ENCODE peak calls at places on chromosome 10, in four cellular contexts. One of them, this sample, is unnamed.

GRCh38 chr10:31700222-31700621 is 228.4 kb downstream of the ARHGAP12 start:
- DNase-seq in WERI-Rb-1: no peak
- DNase-seq in NCI-H1105 treated with DMSO at 0.1 percent for 48 hours: no peak
- DNase-seq in RCC 7860: no peak
- DNase-seq in this sample: no peak

GRCh38 chr10:33334839-33335549 is 527 bp upstream of the NRP1 start:
- DNase-seq in WERI-Rb-1: peak
- DNase-seq in NCI-H1105 treated with DMSO at 0.1 percent for 48 hours: peak
- DNase-seq in RCC 7860: peak
- DNase-seq in this sample: peak

GRCh38 chr10:30413996-30414576 is 19.9 kb upstream of the MAP3K8 start:
- DNase-seq in NCI-H1105 treated with DMSO at 0.1 percent for 48 hours: peak
- DNase-seq in RCC 7860: peak
- DNase-seq in WERI-Rb-1: no peak
- DNase-seq in this sample: peak

GRCh38 chr10:125521721-125522680 is 161.0 kb downstream of the TEX36 start:
- DNase-seq in NCI-H1105 treated with DMSO at 0.1 percent for 48 hours: no peak
- DNase-seq in WERI-Rb-1: peak
- DNase-seq in RCC 7860: no peak
- DNase-seq in this sample: peak

GRCh38 chr10:73494213-73494612 is 1.6 kb downstream of the PPP3CB start:
- DNase-seq in RCC 7860: no peak
- DNase-seq in NCI-H1105 treated with DMSO at 0.1 percent for 48 hours: no peak
- DNase-seq in WERI-Rb-1: no peak
- DNase-seq in this sample: no peak

GRCh38 chr10:21334891-21335696 is 190.4 kb downstream of the SKIDA1 start:
- DNase-seq in WERI-Rb-1: no peak
- DNase-seq in NCI-H1105 treated with DMSO at 0.1 percent for 48 hours: no peak
- DNase-seq in RCC 7860: peak
- DNase-seq in this sample: peak

GRCh38 chr10:24374134-24374915 is 165.4 kb downstream of the KIAA1217 start:
- DNase-seq in WERI-Rb-1: no peak
- DNase-seq in NCI-H1105 treated with DMSO at 0.1 percent for 48 hours: no peak
- DNase-seq in RCC 7860: no peak
- DNase-seq in this sample: no peak

GRCh38 chr10:14009315-14010082 is 321.2 kb downstream of the FRMD4A start:
- DNase-seq in WERI-Rb-1: no peak
- DNase-seq in NCI-H1105 treated with DMSO at 0.1 percent for 48 hours: peak
- DNase-seq in RCC 7860: no peak
- DNase-seq in this sample: no peak

GRCh38 chr10:15735766-15736165 is 16.0 kb upstream of the ITGA8 start:
- DNase-seq in RCC 7860: no peak
- DNase-seq in NCI-H1105 treated with DMSO at 0.1 percent for 48 hours: no peak
- DNase-seq in WERI-Rb-1: no peak
- DNase-seq in this sample: no peak

GRCh38 chr10:61662794-61663259 is at the start of gene CABCOCO1:
- DNase-seq in WERI-Rb-1: peak
- DNase-seq in RCC 7860: no peak
- DNase-seq in NCI-H1105 treated with DMSO at 0.1 percent for 48 hours: no peak
- DNase-seq in this sample: no peak

GRCh38 chr10:72085166-72085565 is 3.2 kb downstream of the SPOCK2 start:
- DNase-seq in NCI-H1105 treated with DMSO at 0.1 percent for 48 hours: no peak
- DNase-seq in RCC 7860: no peak
- DNase-seq in WERI-Rb-1: peak
- DNase-seq in this sample: no peak

GRCh38 chr10:77604063-77604462 is 33.5 kb downstream of the KCNMA1 start:
- DNase-seq in NCI-H1105 treated with DMSO at 0.1 percent for 48 hours: no peak
- DNase-seq in RCC 7860: no peak
- DNase-seq in WERI-Rb-1: no peak
- DNase-seq in this sample: no peak

GRCh38 chr10:127386606-127387327 is 162.3 kb upstream of the NPS start:
- DNase-seq in RCC 7860: no peak
- DNase-seq in NCI-H1105 treated with DMSO at 0.1 percent for 48 hours: no peak
- DNase-seq in WERI-Rb-1: no peak
- DNase-seq in this sample: no peak

GRCh38 chr10:114754445-114755320 is 66.9 kb upstream of the FHIP2A start:
- DNase-seq in WERI-Rb-1: no peak
- DNase-seq in NCI-H1105 treated with DMSO at 0.1 percent for 48 hours: no peak
- DNase-seq in RCC 7860: peak
- DNase-seq in this sample: peak

GRCh38 chr10:5551531-5552375 is 27.0 kb downstream of the CALML3 start:
- DNase-seq in RCC 7860: peak
- DNase-seq in WERI-Rb-1: no peak
- DNase-seq in NCI-H1105 treated with DMSO at 0.1 percent for 48 hours: no peak
- DNase-seq in this sample: peak

GRCh38 chr10:34124522-34125035 is 690.5 kb downstream of the PARD3 start:
- DNase-seq in NCI-H1105 treated with DMSO at 0.1 percent for 48 hours: peak
- DNase-seq in WERI-Rb-1: no peak
- DNase-seq in RCC 7860: peak
- DNase-seq in this sample: no peak

GRCh38 chr10:24674892-24675632 is 48.6 kb downstream of the ARHGAP21 start:
- DNase-seq in WERI-Rb-1: no peak
- DNase-seq in RCC 7860: no peak
- DNase-seq in NCI-H1105 treated with DMSO at 0.1 percent for 48 hours: no peak
- DNase-seq in this sample: no peak

GRCh38 chr10:127343831-127344230 is 147.4 kb upstream of the INSYN2A start:
- DNase-seq in NCI-H1105 treated with DMSO at 0.1 percent for 48 hours: no peak
- DNase-seq in RCC 7860: no peak
- DNase-seq in WERI-Rb-1: no peak
- DNase-seq in this sample: no peak

GRCh38 chr10:109977382-109977806 is 30.4 kb upstream of the ADD3 start:
- DNase-seq in WERI-Rb-1: no peak
- DNase-seq in NCI-H1105 treated with DMSO at 0.1 percent for 48 hours: no peak
- DNase-seq in RCC 7860: no peak
- DNase-seq in this sample: no peak

GRCh38 chr10:110858297-110858934 is 13.3 kb upstream of the PDCD4 start:
- DNase-seq in RCC 7860: no peak
- DNase-seq in WERI-Rb-1: no peak
- DNase-seq in NCI-H1105 treated with DMSO at 0.1 percent for 48 hours: no peak
- DNase-seq in this sample: peak

GRCh38 chr10:7102084-7102483 is 308.8 kb downstream of the SFMBT2 start:
- DNase-seq in WERI-Rb-1: no peak
- DNase-seq in RCC 7860: no peak
- DNase-seq in NCI-H1105 treated with DMSO at 0.1 percent for 48 hours: no peak
- DNase-seq in this sample: no peak

GRCh38 chr10:17227367-17228080 is 517 bp upstream of the VIM start:
- DNase-seq in NCI-H1105 treated with DMSO at 0.1 percent for 48 hours: no peak
- DNase-seq in WERI-Rb-1: no peak
- DNase-seq in RCC 7860: peak
- DNase-seq in this sample: peak

GRCh38 chr10:52252322-52252721 is 61.8 kb upstream of the DKK1 start:
- DNase-seq in WERI-Rb-1: no peak
- DNase-seq in NCI-H1105 treated with DMSO at 0.1 percent for 48 hours: no peak
- DNase-seq in RCC 7860: no peak
- DNase-seq in this sample: no peak

GRCh38 chr10:987635-987905 is 664 bp upstream of the GTPBP4 start:
- DNase-seq in WERI-Rb-1: no peak
- DNase-seq in NCI-H1105 treated with DMSO at 0.1 percent for 48 hours: no peak
- DNase-seq in RCC 7860: no peak
- DNase-seq in this sample: peak

GRCh38 chr10:60114765-60115586 is 208.6 kb upstream of the CCDC6 start:
- DNase-seq in RCC 7860: no peak
- DNase-seq in WERI-Rb-1: no peak
- DNase-seq in NCI-H1105 treated with DMSO at 0.1 percent for 48 hours: peak
- DNase-seq in this sample: peak

GRCh38 chr10:97065128-97065527 is 120.6 kb downstream of the SLIT1 start:
- DNase-seq in NCI-H1105 treated with DMSO at 0.1 percent for 48 hours: no peak
- DNase-seq in WERI-Rb-1: no peak
- DNase-seq in RCC 7860: no peak
- DNase-seq in this sample: no peak

GRCh38 chr10:99779335-99779734 is 3.1 kb upstream of the ABCC2 start:
- DNase-seq in RCC 7860: peak
- DNase-seq in WERI-Rb-1: no peak
- DNase-seq in NCI-H1105 treated with DMSO at 0.1 percent for 48 hours: no peak
- DNase-seq in this sample: peak

GRCh38 chr10:120186506-120186905 is 270.5 kb upstream of the PLPP4 start:
- DNase-seq in WERI-Rb-1: no peak
- DNase-seq in NCI-H1105 treated with DMSO at 0.1 percent for 48 hours: peak
- DNase-seq in RCC 7860: no peak
- DNase-seq in this sample: no peak

GRCh38 chr10:130023454-130024230 is 59.6 kb upstream of the EBF3 start:
- DNase-seq in NCI-H1105 treated with DMSO at 0.1 percent for 48 hours: no peak
- DNase-seq in RCC 7860: peak
- DNase-seq in WERI-Rb-1: no peak
- DNase-seq in this sample: no peak

GRCh38 chr10:47332946-47333345 is 10.7 kb downstream of the GDF2 start:
- DNase-seq in WERI-Rb-1: no peak
- DNase-seq in NCI-H1105 treated with DMSO at 0.1 percent for 48 hours: no peak
- DNase-seq in RCC 7860: no peak
- DNase-seq in this sample: no peak

GRCh38 chr10:84159076-84159475 is 14.5 kb upstream of the GPR15LG start:
- DNase-seq in WERI-Rb-1: peak
- DNase-seq in NCI-H1105 treated with DMSO at 0.1 percent for 48 hours: no peak
- DNase-seq in RCC 7860: no peak
- DNase-seq in this sample: no peak

GRCh38 chr10:49649294-49649693 is 30.2 kb upstream of the C10orf53 start:
- DNase-seq in WERI-Rb-1: no peak
- DNase-seq in NCI-H1105 treated with DMSO at 0.1 percent for 48 hours: no peak
- DNase-seq in RCC 7860: no peak
- DNase-seq in this sample: no peak

GRCh38 chr10:510415-510881 is 179.0 kb downstream of the DIP2C start:
- DNase-seq in WERI-Rb-1: no peak
- DNase-seq in RCC 7860: no peak
- DNase-seq in NCI-H1105 treated with DMSO at 0.1 percent for 48 hours: peak
- DNase-seq in this sample: no peak

GRCh38 chr10:22714524-22715289 is at the start of gene PIP4K2A:
- DNase-seq in WERI-Rb-1: peak
- DNase-seq in NCI-H1105 treated with DMSO at 0.1 percent for 48 hours: peak
- DNase-seq in RCC 7860: peak
- DNase-seq in this sample: peak

GRCh38 chr10:117534321-117535044 is 8.1 kb upstream of the EMX2 start:
- DNase-seq in NCI-H1105 treated with DMSO at 0.1 percent for 48 hours: peak
- DNase-seq in RCC 7860: no peak
- DNase-seq in WERI-Rb-1: no peak
- DNase-seq in this sample: no peak

GRCh38 chr10:119405505-119405807 is 137.1 kb downstream of the RGS10 start:
- DNase-seq in WERI-Rb-1: no peak
- DNase-seq in NCI-H1105 treated with DMSO at 0.1 percent for 48 hours: no peak
- DNase-seq in RCC 7860: no peak
- DNase-seq in this sample: no peak

This sample was measured in OCI-M1.